ENCODE peak calls at places on chromosome 13, in four cellular contexts. R is GM23248, D is mammary epithelial cell, Z is PC-3. L is an unnamed sample.

GRCh38 chr13:33957497-33957905 is 139.6 kb downstream of the RFC3 start:
- DNase-seq in Z (no peak), R (no peak), D (no peak), L (no peak)

GRCh38 chr13:86080340-86080995 is 281.2 kb upstream of the SLITRK6 start:
- DNase-seq in D (no peak), R (no peak), Z (peak; percentile 48), L (no peak)

GRCh38 chr13:73000027-73000674 is 58.7 kb upstream of the KLF5 start:
- DNase-seq in Z (peak; percentile 19), R (peak; percentile 37), D (peak; percentile 56), L (peak; percentile 38)

GRCh38 chr13:108448891-108449290 is 179.4 kb downstream of the TNFSF13B start:
- DNase-seq in Z (no peak), D (peak; percentile 24), R (no peak), L (no peak)

GRCh38 chr13:40982772-40983171 is 36.3 kb downstream of the ELF1 start:
- DNase-seq in D (peak; percentile 37), R (peak; percentile 44), Z (no peak), L (peak; percentile 93)

GRCh38 chr13:36282818-36283432 is 14.7 kb downstream of the CCDC169 start:
- DNase-seq in R (peak; percentile 64), D (peak; percentile 24), Z (peak; percentile 60), L (peak; percentile 71)

GRCh38 chr13:49021953-49022352 is 46.2 kb downstream of the FNDC3A start:
- DNase-seq in D (no peak), R (no peak), Z (peak; percentile 4), L (no peak)

GRCh38 chr13:24040835-24041234 is 119.7 kb upstream of the SPATA13 start:
- DNase-seq in D (no peak), Z (no peak), R (no peak), L (no peak)

GRCh38 chr13:80048802-80049201 is 292.1 kb downstream of the SPRY2 start:
- DNase-seq in R (peak; percentile 99), Z (peak; percentile 91), D (peak; percentile 95), L (peak; percentile 98)

GRCh38 chr13:59318320-59318930 is 845.3 kb downstream of the DIAPH3 start:
- DNase-seq in Z (peak; percentile 65), R (peak; percentile 61), D (peak; percentile 26), L (peak; percentile 93)

GRCh38 chr13:95296326-95296939 is 4.8 kb downstream of the ABCC4 start:
- DNase-seq in R (peak; percentile 39), Z (peak; percentile 54), D (peak; percentile 14), L (no peak)

GRCh38 chr13:38394777-38395504 is 45.3 kb downstream of the UFM1 start:
- DNase-seq in Z (peak; percentile 87), R (peak; percentile 69), D (peak; percentile 86), L (no peak)

GRCh38 chr13:95411641-95412040 is 110.4 kb upstream of the ABCC4 start:
- DNase-seq in R (peak; percentile 9), Z (no peak), D (peak; percentile 16), L (no peak)

GRCh38 chr13:101149735-101150380 is 266.4 kb downstream of the NALCN start:
- DNase-seq in Z (peak; percentile 37), D (peak; percentile 6), R (peak; percentile 50), L (peak; percentile 66)

GRCh38 chr13:62357887-62358645 is 942.4 kb upstream of the PCDH20 start:
- DNase-seq in R (peak; percentile 21), D (no peak), Z (peak; percentile 62), L (peak; percentile 77)

GRCh38 chr13:48562296-48563066 is 29.6 kb upstream of the RCBTB2 start:
- DNase-seq in R (no peak), D (peak; percentile 84), Z (peak; percentile 55), L (no peak)

GRCh38 chr13:34357435-34358232 is 539.7 kb downstream of the RFC3 start:
- DNase-seq in Z (peak; percentile 88), D (peak; percentile 79), R (peak; percentile 95), L (peak; percentile 45)

GRCh38 chr13:50410921-50411712 is 395.9 kb downstream of the KCNRG start:
- DNase-seq in D (peak; percentile 89), R (peak; percentile 92), Z (peak; percentile 82), L (peak; percentile 31)

GRCh38 chr13:93794197-93794885 is 567.7 kb downstream of the GPC6 start:
- DNase-seq in D (no peak), R (peak; percentile 8), Z (no peak), L (no peak)

GRCh38 chr13:101231751-101232428 is 184.4 kb downstream of the NALCN start:
- DNase-seq in Z (no peak), D (peak; percentile 40), R (peak; percentile 71), L (no peak)

GRCh38 chr13:104326523-104326922 is 1260.3 kb upstream of the SLC10A2 start:
- DNase-seq in D (no peak), R (no peak), Z (no peak), L (no peak)

GRCh38 chr13:27559714-27560113 is 60.6 kb downstream of the LNX2 start:
- DNase-seq in R (no peak), D (no peak), Z (no peak), L (no peak)

GRCh38 chr13:38173403-38173802 is 176.2 kb upstream of the UFM1 start:
- DNase-seq in Z (no peak), D (no peak), R (no peak), L (no peak)

GRCh38 chr13:75437582-75438318 is 44.2 kb downstream of the TBC1D4 start:
- DNase-seq in Z (no peak), R (peak; percentile 47), D (no peak), L (peak; percentile 78)

GRCh38 chr13:98834254-98834960 is 81.9 kb upstream of the SLC15A1 start:
- DNase-seq in D (peak; percentile 62), R (no peak), Z (no peak), L (no peak)

GRCh38 chr13:37878921-37879320 is 9.3 kb upstream of the TRPC4 start:
- DNase-seq in D (no peak), Z (no peak), R (no peak), L (no peak)

GRCh38 chr13:107883561-107884175 is 331.7 kb downstream of the LIG4 start:
- DNase-seq in Z (peak; percentile 93), D (peak; percentile 76), R (peak; percentile 83), L (no peak)

GRCh38 chr13:86188170-86188569 is 389.0 kb upstream of the SLITRK6 start:
- DNase-seq in D (no peak), Z (no peak), R (no peak), L (no peak)

GRCh38 chr13:20475927-20476691 is 49.5 kb downstream of the CRYL1 start:
- DNase-seq in D (peak; percentile 44), R (no peak), Z (no peak), L (no peak)

GRCh38 chr13:98571955-98572662 is 4.8 kb downstream of the STK24 start:
- DNase-seq in Z (peak; percentile 49), R (peak; percentile 82), D (peak; percentile 38), L (peak; percentile 39)

GRCh38 chr13:58583961-58584360 is 952.4 kb downstream of the PCDH17 start:
- DNase-seq in R (no peak), Z (peak; percentile 1), D (no peak), L (no peak)

GRCh38 chr13:98910501-98910951 is 67.3 kb downstream of the DOCK9 start:
- DNase-seq in Z (peak; percentile 75), D (peak; percentile 86), R (peak; percentile 83), L (peak; percentile 39)

GRCh38 chr13:110815471-110816204 is 99.2 kb downstream of the ANKRD10 start:
- DNase-seq in D (peak; percentile 41), Z (peak; percentile 38), R (no peak), L (no peak)

GRCh38 chr13:48949566-48950506 is 25.9 kb upstream of the FNDC3A start:
- DNase-seq in R (no peak), D (no peak), Z (no peak), L (no peak)

GRCh38 chr13:92403606-92404005 is 823.0 kb upstream of the GPC6 start:
- DNase-seq in D (no peak), R (no peak), Z (no peak), L (no peak)

GRCh38 chr13:76886005-76886291 is 257 bp downstream of the KCTD12 start:
- DNase-seq in Z (no peak), D (no peak), R (no peak), L (no peak)
- TF ChIP-seq EZH2 in Z (no peak), D (no peak), R (no peak), L (no peak)

GRCh38 chr13:113762075-113762474 is 3.0 kb downstream of the TMEM255B start:
- DNase-seq in Z (no peak), R (no peak), D (no peak), L (no peak)

GRCh38 chr13:113761136-113761535 is 2.1 kb downstream of the TMEM255B start:
- DNase-seq in D (no peak), R (no peak), Z (no peak), L (no peak)

GRCh38 chr13:113756441-113757097 is 2.5 kb upstream of the TMEM255B start:
- DNase-seq in D (no peak), R (peak; percentile 24), Z (peak; percentile 34), L (no peak)

GRCh38 chr13:113759525-113760137 is 605 bp downstream of the TMEM255B start:
- DNase-seq in D (peak; percentile 29), Z (peak; percentile 25), R (peak; percentile 45), L (no peak)

DNA sequence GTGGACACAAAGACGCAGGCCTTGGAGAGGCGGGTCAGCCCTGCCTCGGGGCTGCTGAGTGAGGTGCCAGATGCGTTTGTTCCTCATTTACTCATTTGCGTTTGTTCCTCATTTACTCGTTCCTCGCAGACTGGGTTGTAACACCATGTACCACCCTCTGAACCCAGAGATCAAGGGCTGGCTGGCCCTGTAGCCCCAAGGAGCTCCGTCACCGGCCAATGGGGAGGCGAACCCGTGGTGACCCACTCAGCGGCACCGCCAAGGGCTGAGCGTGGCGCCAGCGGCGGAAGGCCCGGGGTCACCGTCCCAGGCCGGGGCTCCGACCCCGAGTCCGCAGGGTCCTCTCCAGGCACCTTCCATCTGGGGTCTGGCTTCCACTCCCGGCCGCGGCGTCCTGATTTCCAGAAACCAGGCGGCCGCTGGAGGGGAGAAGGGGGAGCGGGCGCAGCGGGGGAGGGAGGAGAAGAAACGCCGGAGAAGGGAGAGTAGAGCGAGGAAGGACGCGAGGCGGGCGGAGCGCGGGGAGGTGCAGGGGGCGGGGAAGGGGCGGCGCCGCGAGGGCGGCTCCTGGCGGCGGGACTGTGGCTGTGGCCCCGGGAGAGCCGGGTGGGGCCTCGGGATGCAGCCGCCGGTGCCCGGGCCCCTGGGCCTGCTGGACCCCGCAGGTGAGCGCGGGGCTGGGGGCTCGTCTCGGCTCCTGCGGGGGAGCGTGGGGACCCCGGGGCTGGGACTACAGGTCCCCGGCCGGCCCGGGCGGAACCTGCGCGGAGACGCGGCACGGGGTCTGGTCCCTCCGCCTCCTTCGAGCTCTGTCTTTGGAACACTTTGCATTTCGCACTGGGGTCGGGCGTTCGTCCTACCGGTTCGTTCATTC is at the start of gene TMEM255B:
- DNase-seq in R (peak; percentile 84), Z (peak; percentile 71), D (peak; percentile 65), L (peak; percentile 72)
- TF ChIP-seq EZH2 in R (no peak), Z (no peak), D (no peak), L (no peak)

GRCh38 chr13:25874064-25874737 is 177.6 kb downstream of the SHISA2 start:
- DNase-seq in Z (no peak), R (no peak), D (no peak), L (no peak)
- TF ChIP-seq EZH2 in Z (no peak), R (no peak), D (no peak), L (no peak)

GRCh38 chr13:69769637-69770036 is 338.0 kb upstream of the ATXN8OS start:
- DNase-seq in Z (no peak), R (no peak), D (no peak), L (no peak)
- TF ChIP-seq EZH2 in Z (no peak), R (no peak), D (no peak), L (no peak)

DNA sequence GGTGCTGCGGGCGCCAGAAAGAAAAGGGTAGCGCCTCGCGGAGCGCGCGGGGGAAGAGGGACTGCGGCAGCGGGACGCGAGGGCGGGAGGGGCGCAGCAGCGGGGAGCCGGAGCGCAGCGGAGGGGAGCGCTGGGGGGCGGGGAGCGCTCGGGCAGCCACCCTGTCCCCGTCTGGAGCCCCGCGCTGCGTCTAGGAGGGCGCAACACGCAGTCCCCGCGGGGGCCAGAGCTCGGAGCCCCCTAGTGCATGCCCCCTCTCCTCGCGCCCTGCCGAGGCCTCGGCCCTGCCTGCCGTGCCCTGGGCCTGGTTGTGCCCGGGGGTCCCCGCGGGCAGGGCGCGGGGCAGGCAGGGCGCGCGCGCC is 37.9 kb downstream of the SOX1 start:
- DNase-seq in R (no peak), D (no peak), Z (no peak), L (peak; percentile 25)
- TF ChIP-seq EZH2 in R (no peak), D (no peak), Z (no peak), L (no peak)

L was measured in A673.